ENCODE peak calls at places on chromosomes 5 and 9, in four cellular contexts. One of them, this sample, is unnamed.

GRCh38 chr5:132209131-132209530 is 18.5 kb downstream of the P4HA2 start:
- DNase-seq in NCI-H524: no peak
- DNase-seq in fibroblast of lung: peak; percentile 87
- DNase-seq in left lung: no peak
- DNase-seq in this sample: no peak

GRCh38 chr5:173155912-173156311 is 11.6 kb downstream of the BNIP1 start:
- DNase-seq in fibroblast of lung: no peak
- DNase-seq in left lung: no peak
- DNase-seq in NCI-H524: no peak
- DNase-seq in this sample: no peak

GRCh38 chr5:36367524-36367923 is 65.8 kb upstream of the RANBP3L start:
- DNase-seq in left lung: no peak
- DNase-seq in fibroblast of lung: peak; percentile 88
- DNase-seq in NCI-H524: no peak
- DNase-seq in this sample: no peak

GRCh38 chr9:99296375-99296951 is 74.4 kb downstream of the SEC61B start:
- DNase-seq in fibroblast of lung: no peak
- DNase-seq in left lung: peak; percentile 77
- DNase-seq in NCI-H524: peak; percentile 99
- DNase-seq in this sample: peak; percentile 88

GRCh38 chr9:32550046-32550608 is 2.0 kb upstream of the SMIM27 start:
- DNase-seq in left lung: no peak
- DNase-seq in fibroblast of lung: peak; percentile 51
- DNase-seq in NCI-H524: peak; percentile 37
- DNase-seq in this sample: no peak

GRCh38 chr9:77028478-77028877 is 9.0 kb downstream of the FOXB2 start:
- DNase-seq in fibroblast of lung: no peak
- DNase-seq in NCI-H524: no peak
- DNase-seq in left lung: no peak
- DNase-seq in this sample: no peak

GRCh38 chr5:96175090-96175489 is 213.4 kb upstream of the ELL2 start:
- DNase-seq in NCI-H524: no peak
- DNase-seq in left lung: no peak
- DNase-seq in fibroblast of lung: no peak
- DNase-seq in this sample: no peak

GRCh38 chr5:159156839-159157238 is 52.5 kb downstream of the RNF145 start:
- DNase-seq in left lung: no peak
- DNase-seq in NCI-H524: peak; percentile 62
- DNase-seq in fibroblast of lung: peak; percentile 64
- DNase-seq in this sample: peak; percentile 59

GRCh38 chr9:133818444-133818843 is 80.3 kb upstream of the SARDH start:
- DNase-seq in NCI-H524: no peak
- DNase-seq in left lung: no peak
- DNase-seq in fibroblast of lung: peak; percentile 39
- DNase-seq in this sample: no peak

GRCh38 chr5:97425511-97425910 is 242.5 kb upstream of the RIOK2 start:
- DNase-seq in NCI-H524: peak; percentile 23
- DNase-seq in fibroblast of lung: peak; percentile 2
- DNase-seq in left lung: no peak
- DNase-seq in this sample: peak; percentile 32

GRCh38 chr9:116329470-116329869 is 175.9 kb downstream of the PAPPA start:
- DNase-seq in fibroblast of lung: no peak
- DNase-seq in left lung: no peak
- DNase-seq in NCI-H524: no peak
- DNase-seq in this sample: no peak

GRCh38 chr5:174272671-174273070 is 227.2 kb downstream of the NSG2 start:
- DNase-seq in left lung: no peak
- DNase-seq in fibroblast of lung: no peak
- DNase-seq in NCI-H524: no peak
- DNase-seq in this sample: no peak

GRCh38 chr5:125486634-125487033 is 740.2 kb upstream of the ZNF608 start:
- DNase-seq in left lung: no peak
- DNase-seq in fibroblast of lung: peak; percentile 87
- DNase-seq in NCI-H524: no peak
- DNase-seq in this sample: no peak